ENCODE peak calls at places on chromosome 20, in eight cellular contexts. H is stimulated activated CD4-positive, alpha-beta T cell treated with anti-CD3 and anti-CD28 coated beads, Interleukin-1b, Interleukin-23, amount 100 ng/mL, for 24 hours; A is epithelial cell of prostate; M is effector CD4-positive, alpha-beta T cell; R is fibroblast of the conjunctiva; G is CD4-positive, alpha-beta memory T cell; C is GM18507; I is Peyer's patch. J is an unnamed sample.

GRCh38 chr20:2693286-2693995 is 861 bp downstream of the EBF4 start:
- DNase-seq in H (no peak), A (no peak), M (peak), R (no peak), G (peak), C (no peak), I (no peak), J (no peak)

GRCh38 chr20:62156592-62157386 is 13.2 kb downstream of the SS18L1 start:
- DNase-seq in H (peak), A (no peak), M (peak), R (peak), G (peak), C (peak), I (peak), J (peak)

GRCh38 chr20:50792708-50793574 is 1.9 kb upstream of the BCAS4 start:
- DNase-seq in H (no peak), A (no peak), M (no peak), R (no peak), G (no peak), C (no peak), I (no peak), J (no peak)

GRCh38 chr20:10622657-10623418 is 51.0 kb downstream of the JAG1 start:
- DNase-seq in H (no peak), A (no peak), M (no peak), R (no peak), G (no peak), C (no peak), I (no peak), J (peak)

GRCh38 chr20:58402827-58403226 is 13.8 kb downstream of the VAPB start:
- DNase-seq in H (no peak), A (no peak), M (no peak), R (no peak), G (no peak), C (no peak), I (no peak), J (no peak)

GRCh38 chr20:32972181-32973076 is 31.8 kb downstream of the SUN5 start:
- DNase-seq in H (peak), A (no peak), M (peak), R (no peak), G (peak), C (peak), I (no peak), J (peak)

GRCh38 chr20:31698803-31699718 is 23.6 kb downstream of the BCL2L1 start:
- DNase-seq in H (no peak), A (peak), M (no peak), R (peak), G (no peak), C (no peak), I (no peak), J (peak)

GRCh38 chr20:63652192-63652980 is 838 bp downstream of the STMN3 start:
- DNase-seq in H (no peak), A (no peak), M (peak), R (no peak), G (peak), C (no peak), I (no peak), J (no peak)

GRCh38 chr20:19887566-19888268 is 129.4 kb upstream of the NAA20 start:
- DNase-seq in H (no peak), A (no peak), M (no peak), R (no peak), G (no peak), C (no peak), I (no peak), J (no peak)

GRCh38 chr20:51413753-51414323 is 128.7 kb downstream of the NFATC2 start:
- DNase-seq in H (no peak), A (no peak), M (no peak), R (no peak), G (peak), C (no peak), I (no peak), J (no peak)

GRCh38 chr20:17848649-17849048 is 119.9 kb downstream of the SNX5 start:
- DNase-seq in H (no peak), A (no peak), M (no peak), R (no peak), G (no peak), C (no peak), I (no peak), J (no peak)